ENCODE peak calls at places on chromosomes 7 and 10, in ten cellular contexts. F is spleen, P is sigmoid colon, T is Panc1, X is GM23338, I is endothelial cell of umbilical vein, C is K562, Y is vagina, E is GM12891, J is SK-N-SH. M is an unnamed sample.

GRCh38 chr10:49218480-49218879 is 30.3 kb upstream of the TMEM273 start:
- DNase-seq in F (no peak), P (no peak), T (no peak), X (no peak), I (no peak), C (no peak), Y (no peak), E (no peak), J (no peak), M (no peak)

GRCh38 chr10:61751599-61751998 is 88.9 kb downstream of the CABCOCO1 start:
- DNase-seq in F (no peak), P (no peak), T (no peak), X (no peak), I (peak; percentile 4), C (no peak), Y (no peak), E (no peak), J (no peak), M (no peak)

GRCh38 chr7:114086906-114087651 is 168.3 kb upstream of the PPP1R3A start:
- DNase-seq in F (peak; percentile 60), P (peak; percentile 69), T (no peak), X (peak; percentile 52), I (peak; percentile 27), C (no peak), Y (no peak), E (no peak), J (peak; percentile 33), M (no peak)

GRCh38 chr10:30491204-30491603 is 57.2 kb downstream of the MAP3K8 start:
- DNase-seq in F (no peak), P (no peak), T (no peak), X (no peak), I (no peak), C (no peak), Y (no peak), E (no peak), J (no peak), M (no peak)

GRCh38 chr7:155865830-155866545 is 53.7 kb upstream of the SHH start:
- DNase-seq in F (peak; percentile 61), P (peak; percentile 42), T (no peak), X (no peak), I (no peak), C (no peak), Y (peak; percentile 44), E (no peak), J (no peak), M (no peak)

GRCh38 chr7:92695308-92696261 is 105.4 kb upstream of the FAM133B start:
- DNase-seq in F (no peak), P (no peak), T (peak; percentile 47), X (peak; percentile 82), I (peak; percentile 69), C (no peak), Y (peak; percentile 88), E (no peak), J (no peak), M (no peak)

GRCh38 chr7:82234457-82235049 is 209.0 kb downstream of the CACNA2D1 start:
- DNase-seq in F (no peak), P (no peak), T (peak; percentile 20), X (peak; percentile 74), I (peak; percentile 61), C (peak; percentile 10), Y (no peak), E (no peak), J (peak; percentile 22), M (no peak)

GRCh38 chr10:124768791-124769190 is 22.9 kb downstream of the EEF1AKMT2 start:
- DNase-seq in F (no peak), P (no peak), T (no peak), X (no peak), I (no peak), C (no peak), Y (no peak), E (no peak), J (no peak), M (no peak)

GRCh38 chr7:143296686-143297085 is 8.5 kb downstream of the CASP2 start:
- DNase-seq in F (no peak), P (no peak), T (no peak), X (no peak), I (peak; percentile 41), C (no peak), Y (no peak), E (no peak), J (no peak), M (no peak)

GRCh38 chr10:11830836-11831519 is 7.8 kb downstream of the PROSER2 start:
- DNase-seq in F (no peak), P (peak; percentile 13), T (no peak), X (no peak), I (no peak), C (no peak), Y (no peak), E (no peak), J (no peak), M (no peak)

GRCh38 chr10:43479275-43479674 is 42.4 kb downstream of the ZNF487 start:
- DNase-seq in F (no peak), P (no peak), T (no peak), X (no peak), I (no peak), C (no peak), Y (no peak), E (no peak), J (no peak), M (no peak)

GRCh38 chr7:104956753-104957450 is 57.1 kb upstream of the KMT2E start:
- DNase-seq in F (no peak), P (no peak), T (peak; percentile 45), X (no peak), I (no peak), C (no peak), Y (no peak), E (peak; percentile 18), J (no peak), M (no peak)

GRCh38 chr7:21763818-21764217 is 181.9 kb downstream of the CDCA7L start:
- DNase-seq in F (no peak), P (no peak), T (no peak), X (no peak), I (no peak), C (no peak), Y (no peak), E (no peak), J (no peak), M (no peak)

GRCh38 chr10:48656241-48656921 is 28.3 kb upstream of the WDFY4 start:
- DNase-seq in F (peak; percentile 99), P (peak; percentile 93), T (peak; percentile 54), X (peak; percentile 92), I (peak; percentile 90), C (peak; percentile 98), Y (peak; percentile 92), E (peak; percentile 89), J (peak; percentile 97), M (peak; percentile 84)

GRCh38 chr7:157686285-157686894 is 349.6 kb downstream of the DNAJB6 start:
- DNase-seq in F (no peak), P (no peak), T (no peak), X (no peak), I (no peak), C (no peak), Y (no peak), E (no peak), J (no peak), M (no peak)

GRCh38 chr7:94286111-94286510 is 108.6 kb upstream of the COL1A2 start:
- DNase-seq in F (no peak), P (no peak), T (no peak), X (no peak), I (peak; percentile 32), C (no peak), Y (no peak), E (no peak), J (no peak), M (no peak)

GRCh38 chr10:105138287-105138854 is 497.3 kb downstream of the SORCS3 start:
- DNase-seq in F (no peak), P (no peak), T (no peak), X (no peak), I (no peak), C (no peak), Y (no peak), E (no peak), J (peak; percentile 7), M (no peak)

GRCh38 chr10:42367532-42368230 is 270.7 kb downstream of the ZNF33B start:
- DNase-seq in F (peak; percentile 78), P (peak; percentile 84), T (peak; percentile 91), X (peak; percentile 93), I (peak; percentile 80), C (peak; percentile 92), Y (no peak), E (no peak), J (peak; percentile 92), M (peak; percentile 51)

GRCh38 chr10:74293686-74294365 is 142.8 kb downstream of the ADK start:
- DNase-seq in F (no peak), P (no peak), T (peak; percentile 10), X (no peak), I (peak; percentile 48), C (no peak), Y (no peak), E (no peak), J (no peak), M (no peak)

GRCh38 chr7:27102578-27103442 is at the start of gene HOXA2:
- DNase-seq in F (no peak), P (peak; percentile 78), T (no peak), X (no peak), I (peak; percentile 86), C (no peak), Y (no peak), E (no peak), J (no peak), M (no peak)
- TF ChIP-seq POLR2AphosphoS5 in F (peak; percentile 48), P (peak; percentile 63), T (no peak), X (no peak), I (no peak), C (no peak), Y (no peak), E (no peak), J (no peak), M (no peak)

GRCh38 chr10:73032536-73032935 is 64.1 kb downstream of the P4HA1 start:
- DNase-seq in F (no peak), P (no peak), T (no peak), X (no peak), I (no peak), C (no peak), Y (no peak), E (no peak), J (no peak), M (no peak)
- TF ChIP-seq POLR2AphosphoS5 in F (no peak), P (no peak), T (no peak), X (no peak), I (no peak), C (no peak), Y (no peak), E (no peak), J (no peak), M (no peak)

DNA sequence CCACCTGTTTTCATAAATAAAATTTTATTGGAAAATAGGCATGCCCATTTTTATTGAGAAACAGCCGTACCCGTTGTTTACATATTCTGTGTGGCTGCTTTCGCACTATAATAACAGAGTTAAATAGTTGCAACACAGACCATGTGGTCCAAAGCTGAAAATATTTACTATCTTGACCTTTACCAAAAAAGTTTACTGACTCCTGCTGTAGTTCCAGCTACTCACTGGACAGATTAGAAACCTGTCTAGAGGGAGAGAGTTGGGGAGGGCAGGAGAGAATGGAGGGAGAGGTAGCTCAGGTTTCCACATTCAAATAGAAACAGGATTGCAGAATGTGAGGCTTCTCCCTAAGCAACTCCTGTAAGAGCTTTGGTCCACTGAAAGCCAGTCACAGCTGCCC is 55.1 kb upstream of the GLCCI1 start:
- DNase-seq in F (no peak), P (no peak), T (no peak), X (peak; percentile 31), I (no peak), C (no peak), Y (no peak), E (no peak), J (no peak), M (no peak)
- TF ChIP-seq POLR2AphosphoS5 in F (no peak), P (no peak), T (no peak), X (no peak), I (no peak), C (no peak), Y (no peak), E (no peak), J (no peak), M (no peak)

GRCh38 chr10:70461397-70462348 is 16.9 kb upstream of the PALD1 start:
- DNase-seq in F (no peak), P (peak; percentile 80), T (peak; percentile 55), X (peak; percentile 92), I (peak; percentile 49), C (peak; percentile 84), Y (no peak), E (peak; percentile 65), J (peak; percentile 85), M (peak; percentile 65)
- TF ChIP-seq POLR2AphosphoS5 in F (no peak), P (no peak), T (no peak), X (no peak), I (no peak), C (no peak), Y (no peak), E (no peak), J (no peak), M (no peak)

M was measured in GM12892.